ENCODE peak calls at places on chromosomes 2 and 18, in five cellular contexts. K is lower lobe of right lung; E is naive thymus-derived CD4-positive, alpha-beta T cell; Y is K562; U is Peyer's patch. W is an unnamed sample. For H3K4me1 and H3K27me3, the result is how much of the 10 kb centered on the place peaks cover.

GRCh38 chr2:17470855-17471641 is 47.2 kb downstream of the RAD51AP2 start:
- DNase-seq in K (no peak), E (no peak), Y (peak), U (no peak), W (peak)

GRCh38 chr2:98519156-98519555 is 74.5 kb downstream of the INPP4A start:
- DNase-seq in K (no peak), E (no peak), Y (no peak), U (no peak), W (no peak)

GRCh38 chr18:12307871-12308385 is at the start of gene TUBB6:
- DNase-seq in K (peak), E (no peak), Y (peak), U (no peak), W (peak)

GRCh38 chr2:54438271-54438670 is 17.9 kb upstream of the SPTBN1 start:
- DNase-seq in K (no peak), E (no peak), Y (no peak), U (no peak), W (no peak)

GRCh38 chr2:15939556-15939853 is 845 bp upstream of the MYCN start:
- DNase-seq in K (peak), E (no peak), Y (peak), U (no peak), W (peak)

GRCh38 chr2:233928594-233929351 is 11.6 kb downstream of the TRPM8 start:
- DNase-seq in K (no peak), E (no peak), Y (peak), U (no peak), W (peak)

GRCh38 chr2:21610304-21610703 is 486.5 kb downstream of the TDRD15 start:
- DNase-seq in K (no peak), E (no peak), Y (no peak), U (no peak), W (no peak)

GRCh38 chr2:3491306-3491705 is 28.0 kb downstream of the ADI1 start:
- DNase-seq in K (peak), E (no peak), Y (no peak), U (no peak), W (no peak)

GRCh38 chr2:24124003-24124585 is 825 bp downstream of the FAM228B start:
- DNase-seq in K (no peak), E (no peak), Y (no peak), U (no peak), W (peak)

GRCh38 chr2:215451012-215451756 is 15.3 kb upstream of the FN1 start:
- DNase-seq in K (no peak), E (no peak), Y (no peak), U (no peak), W (no peak)

GRCh38 chr2:226079677-226080076 is 680.2 kb downstream of the NYAP2 start:
- DNase-seq in K (no peak), E (no peak), Y (no peak), U (no peak), W (no peak)

GRCh38 chr2:96072746-96073145 is 38.0 kb upstream of the GPAT2 start:
- DNase-seq in K (no peak), E (no peak), Y (no peak), U (no peak), W (no peak)

GRCh38 chr2:202113571-202114142 is 40.6 kb downstream of the KIAA2012 start:
- DNase-seq in K (no peak), E (no peak), Y (no peak), U (no peak), W (no peak)

GRCh38 chr2:179139506-179139905 is 89.6 kb upstream of the CCDC141 start:
- DNase-seq in K (no peak), E (no peak), Y (no peak), U (no peak), W (no peak)

GRCh38 chr2:48417843-48418838 is 111.8 kb upstream of the STON1 start:
- DNase-seq in K (no peak), E (no peak), Y (no peak), U (no peak), W (no peak)

GRCh38 chr18:30687501-30687900 is 355.0 kb downstream of the DSC3 start:
- DNase-seq in K (no peak), E (no peak), Y (no peak), U (no peak), W (no peak)

GRCh38 chr2:143451622-143452021 is 322.4 kb downstream of the ARHGAP15 start:
- DNase-seq in K (no peak), E (no peak), Y (peak), U (no peak), W (no peak)

GRCh38 chr2:16553222-16553621 is 112.4 kb downstream of the CYRIA start:
- DNase-seq in K (no peak), E (peak), Y (peak), U (peak), W (peak)

GRCh38 chr2:70516596-70516995 is 37.0 kb downstream of the TGFA start:
- DNase-seq in K (no peak), E (no peak), Y (no peak), U (no peak), W (no peak)

GRCh38 chr2:74462786-74463105 is 2.4 kb downstream of the MOGS start:
- DNase-seq in K (no peak), E (no peak), Y (no peak), U (no peak), W (no peak)

GRCh38 chr2:74461187-74462053 is 3.2 kb downstream of the WBP1 start:
- DNase-seq in K (no peak), E (no peak), Y (peak), U (no peak), W (peak)

GRCh38 chr2:74462054-74462785 is 3.0 kb downstream of the MOGS start:
- DNase-seq in K (no peak), E (no peak), Y (no peak), U (no peak), W (no peak)

GRCh38 chr2:74459377-74460118 is 1.3 kb downstream of the WBP1 start:
- DNase-seq in K (no peak), E (no peak), Y (no peak), U (no peak), W (no peak)

DNA sequence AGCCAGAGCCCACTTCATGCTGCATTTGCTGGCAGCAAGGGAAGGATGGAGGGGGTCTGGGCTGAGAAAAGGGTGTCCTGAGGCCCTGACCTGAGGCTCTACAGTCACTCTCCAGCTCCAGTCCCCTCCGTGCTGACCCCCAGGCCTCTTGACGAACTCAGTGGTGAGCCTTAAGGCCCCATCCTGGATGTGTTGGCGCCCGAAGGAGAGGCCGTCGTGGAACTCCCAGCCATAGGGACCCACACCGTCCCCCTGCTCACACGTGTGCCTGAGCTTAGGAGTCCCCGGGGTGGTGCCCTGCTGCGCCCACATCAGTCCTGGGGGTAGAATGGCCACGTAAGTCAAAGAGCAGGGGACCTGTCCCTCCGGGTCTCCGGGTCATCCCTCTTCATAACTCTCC is 776 bp downstream of the MOGS start:
- DNase-seq in K (no peak), E (no peak), Y (no peak), U (no peak), W (no peak)
- H3K4me1 ChIP-seq in K (under half), E (under half), Y (under half), U (under half), W (under half)

GRCh38 chr2:72141881-72142742 is 5.5 kb downstream of the CYP26B1 start:
- DNase-seq in K (no peak), E (no peak), Y (no peak), U (no peak), W (no peak)

GRCh38 chr2:72142743-72143440 is 4.8 kb downstream of the CYP26B1 start:
- DNase-seq in K (no peak), E (no peak), Y (no peak), U (peak), W (peak)

GRCh38 chr2:72144746-72145657 is 2.7 kb downstream of the CYP26B1 start:
- DNase-seq in K (no peak), E (no peak), Y (no peak), U (peak), W (peak)

GRCh38 chr2:72144412-72144745 is 3.3 kb downstream of the CYP26B1 start:
- DNase-seq in K (no peak), E (no peak), Y (no peak), U (no peak), W (no peak)

DNA sequence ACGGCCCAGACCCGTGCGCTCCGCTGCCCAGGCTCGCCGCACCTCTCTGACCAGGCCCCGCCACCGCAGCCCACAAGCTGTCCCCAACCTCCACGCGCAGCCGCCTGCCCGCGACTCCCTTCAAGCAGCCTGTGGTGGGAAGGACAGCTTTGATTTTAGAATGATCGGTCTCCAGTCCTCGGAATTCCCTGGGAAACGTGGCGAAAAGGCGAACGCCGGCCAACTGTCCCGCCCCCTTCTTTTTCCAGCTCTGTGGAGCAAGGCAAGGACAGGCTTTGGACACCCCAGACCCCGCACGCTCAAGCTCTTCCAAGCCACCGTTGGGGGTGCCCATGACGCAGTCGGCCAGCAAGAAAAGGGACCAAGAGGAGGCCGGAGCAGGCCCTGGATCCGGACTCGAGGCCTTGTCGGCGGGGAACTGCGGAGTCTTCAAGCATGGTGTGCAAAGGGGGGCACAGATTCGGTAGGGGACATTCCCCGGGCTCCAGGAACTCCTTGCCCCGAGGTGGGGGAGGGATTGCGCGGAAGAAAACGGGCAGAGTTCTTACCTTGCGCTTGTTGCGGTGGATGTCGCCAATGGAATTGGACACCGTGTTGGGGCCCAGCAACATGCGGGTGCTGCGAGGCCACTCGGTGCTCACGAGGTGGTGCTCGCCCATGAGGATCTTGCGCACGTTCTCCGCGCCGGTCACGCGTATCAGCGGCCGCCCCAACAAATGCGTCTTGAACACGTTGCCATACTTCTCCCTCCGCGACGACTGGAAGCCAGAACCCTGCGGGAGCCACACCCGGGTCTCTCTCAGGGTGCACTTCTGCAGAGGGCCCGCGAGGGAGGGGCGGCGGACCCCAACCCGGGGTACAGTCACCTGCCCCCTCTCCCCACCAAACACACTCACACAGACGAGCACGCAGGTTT is 4.0 kb downstream of the CYP26B1 start:
- DNase-seq in K (no peak), E (no peak), Y (no peak), U (peak), W (peak)
- H3K4me3 ChIP-seq in K (peak), E (no peak), Y (no peak), U (peak), W (peak)

GRCh38 chr2:220451438-220451837 is 824.0 kb downstream of the SLC4A3 start:
- DNase-seq in K (no peak), E (no peak), Y (no peak), U (no peak), W (no peak)
- H3K27me3 ChIP-seq in K (under half), E (under half), Y (under half), U (under half), W (under half)

DNA sequence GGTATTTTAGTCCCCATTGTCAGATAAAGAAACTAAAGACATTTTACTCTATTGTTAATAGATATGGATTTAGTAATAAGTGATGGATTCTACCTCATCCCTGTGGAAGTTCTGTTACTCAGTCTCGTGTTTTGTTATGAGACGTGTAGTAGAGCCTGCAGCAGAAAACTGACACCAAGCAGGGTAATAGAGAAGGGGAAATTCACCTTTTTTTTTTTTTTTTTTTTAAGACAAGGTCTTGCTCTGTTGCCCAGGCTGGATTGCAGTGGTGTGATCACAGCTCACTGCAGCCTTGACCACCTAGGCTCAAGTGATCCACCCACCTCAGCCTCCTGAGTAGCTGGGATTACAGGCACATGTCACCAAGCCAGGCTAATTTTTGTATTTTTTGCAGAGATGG is 164.5 kb downstream of the CERS6 start:
- DNase-seq in K (no peak), E (no peak), Y (no peak), U (no peak), W (no peak)
- H3K4me1 ChIP-seq in K (under half), E (under half), Y (under half), U (under half), W (under half)

GRCh38 chr2:67108231-67108630 is 288.9 kb upstream of the ETAA1 start:
- DNase-seq in K (no peak), E (no peak), Y (no peak), U (no peak), W (no peak)

GRCh38 chr2:67103161-67103560 is 294.0 kb upstream of the ETAA1 start:
- DNase-seq in K (no peak), E (no peak), Y (no peak), U (no peak), W (no peak)
- H3K4me3 ChIP-seq in K (no peak), E (no peak), Y (no peak), U (no peak), W (no peak)

GRCh38 chr2:156190532-156190931 is 142.0 kb downstream of the NR4A2 start:
- DNase-seq in K (no peak), E (no peak), Y (no peak), U (no peak), W (no peak)
- H3K27me3 ChIP-seq in K (under half), E (under half), Y (under half), U (under half), W (under half)

DNA sequence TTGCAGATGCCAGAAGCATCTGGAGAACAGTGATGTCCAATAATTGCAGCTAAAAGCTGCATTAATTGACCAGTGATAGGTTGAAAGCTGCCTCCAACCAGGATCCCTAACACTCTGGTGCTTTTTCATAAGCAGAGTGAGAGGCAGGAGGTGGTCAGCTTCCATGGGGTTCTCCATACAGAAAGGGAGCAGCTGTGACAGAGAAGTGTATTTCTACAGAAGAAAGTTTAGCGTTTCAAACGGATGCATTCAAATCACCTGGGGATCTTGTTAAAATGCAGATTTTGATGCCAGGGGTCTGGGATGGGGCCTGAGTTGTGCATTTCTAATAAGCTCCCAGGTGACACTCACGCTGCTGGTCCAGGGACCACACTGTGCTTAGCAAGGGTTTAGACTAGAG is 216.5 kb upstream of the NRP2 start:
- DNase-seq in K (no peak), E (no peak), Y (no peak), U (no peak), W (no peak)
- H3K4me1 ChIP-seq in K (under half), E (under half), Y (under half), U (under half), W (under half)

GRCh38 chr2:9400268-9401058 is 22.9 kb downstream of the ITGB1BP1 start:
- DNase-seq in K (no peak), E (no peak), Y (no peak), U (no peak), W (no peak)

GRCh38 chr2:9398881-9399805 is 24.2 kb downstream of the ITGB1BP1 start:
- DNase-seq in K (no peak), E (no peak), Y (no peak), U (no peak), W (no peak)

GRCh38 chr2:9394816-9395215 is 28.5 kb downstream of the ITGB1BP1 start:
- DNase-seq in K (no peak), E (no peak), Y (no peak), U (no peak), W (no peak)

GRCh38 chr2:9401059-9401547 is 22.2 kb downstream of the ITGB1BP1 start:
- DNase-seq in K (no peak), E (no peak), Y (no peak), U (no peak), W (no peak)

DNA sequence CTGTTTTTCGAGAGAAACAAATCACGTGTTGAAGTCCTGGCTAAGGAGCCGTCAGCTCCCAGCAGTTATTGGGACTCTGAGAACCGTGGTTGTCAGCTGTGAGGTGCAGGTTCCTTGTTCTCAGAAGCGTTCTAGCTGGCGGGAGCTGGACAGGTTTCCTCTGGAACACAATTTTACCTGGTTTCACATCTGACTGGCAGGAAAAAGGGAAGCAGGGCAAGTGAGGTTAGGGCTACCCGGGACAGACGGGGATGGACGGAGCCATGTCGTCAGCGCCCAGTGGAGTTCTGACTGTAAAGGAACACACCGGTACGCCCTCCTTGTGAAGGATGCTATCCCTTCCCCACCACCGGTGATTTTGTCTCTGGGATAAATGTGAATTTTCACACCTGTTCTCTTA is 26.1 kb downstream of the ITGB1BP1 start:
- DNase-seq in K (no peak), E (no peak), Y (no peak), U (no peak), W (no peak)
- H3K4me3 ChIP-seq in K (no peak), E (no peak), Y (no peak), U (no peak), W (no peak)

GRCh38 chr2:241865416-241865956 is 4.0 kb upstream of the RTP5 start:
- DNase-seq in K (no peak), E (no peak), Y (no peak), U (no peak), W (no peak)
- H3K27me3 ChIP-seq in K (under half), E (under half), Y (under half), U (under half), W (under half)

DNA sequence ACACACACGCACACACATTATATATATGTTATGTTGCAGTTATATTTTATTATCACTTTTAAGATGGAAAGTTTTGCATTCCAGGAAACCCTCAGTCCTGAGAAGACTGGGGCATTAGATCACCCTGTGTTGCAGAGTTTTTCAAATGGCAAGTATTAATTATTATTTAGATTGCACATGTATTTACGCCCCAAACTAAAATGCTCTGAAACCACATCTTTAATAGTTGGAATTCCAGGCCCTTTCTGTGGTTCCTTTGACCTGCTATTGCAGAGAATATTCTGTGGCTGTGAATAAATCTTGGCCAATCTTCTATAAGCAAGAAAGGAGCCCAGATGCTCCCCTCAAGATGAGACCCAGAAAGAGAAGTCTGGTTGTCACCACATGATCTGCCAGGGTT is 427.0 kb upstream of the TNP1 start:
- DNase-seq in K (no peak), E (no peak), Y (no peak), U (no peak), W (no peak)
- H3K4me1 ChIP-seq in K (under half), E (under half), Y (under half), U (under half), W (under half)